ENCODE peak calls at places on chromosome 15, in six cellular contexts. J is nucleus accumbens, M is nephron progenitor cell, N is aorta, U is GM04503, Z is C1 segment of cervical spinal cord. I is an unnamed sample.

GRCh38 chr15:77014137-77015081 is 19.5 kb downstream of the PSTPIP1 start:
- DNase-seq in J (no peak), M (no peak), N (peak), U (no peak), Z (no peak), I (no peak)

GRCh38 chr15:91408476-91409076 is 308.5 kb downstream of the SV2B start:
- DNase-seq in J (no peak), M (no peak), N (no peak), U (no peak), Z (no peak), I (no peak)

GRCh38 chr15:39594764-39595620 is 14.1 kb downstream of the THBS1 start:
- DNase-seq in J (no peak), M (no peak), N (no peak), U (no peak), Z (no peak), I (no peak)

GRCh38 chr15:74262635-74263034 is 26.5 kb downstream of the CCDC33 start:
- DNase-seq in J (no peak), M (no peak), N (no peak), U (no peak), Z (no peak), I (no peak)

GRCh38 chr15:71804226-71804625 is 6.1 kb upstream of the NR2E3 start:
- DNase-seq in J (no peak), M (no peak), N (no peak), U (no peak), Z (no peak), I (no peak)

GRCh38 chr15:90646662-90647305 is 70.4 kb upstream of the BLM start:
- DNase-seq in J (no peak), M (no peak), N (no peak), U (no peak), Z (no peak), I (no peak)

GRCh38 chr15:34853001-34853758 is 57.8 kb upstream of the ACTC1 start:
- DNase-seq in J (no peak), M (no peak), N (no peak), U (no peak), Z (no peak), I (no peak)

GRCh38 chr15:77031376-77032050 is 36.6 kb downstream of the PSTPIP1 start:
- DNase-seq in J (no peak), M (no peak), N (peak), U (no peak), Z (no peak), I (no peak)

GRCh38 chr15:27675571-27675970 is 423.5 kb downstream of the OCA2 start:
- DNase-seq in J (no peak), M (no peak), N (no peak), U (no peak), Z (no peak), I (no peak)

GRCh38 chr15:56346414-56346813 is 18.8 kb upstream of the TEX9 start:
- DNase-seq in J (no peak), M (no peak), N (no peak), U (no peak), Z (no peak), I (no peak)

GRCh38 chr15:32033186-32033890 is 3.0 kb downstream of the CHRNA7 start:
- DNase-seq in J (no peak), M (no peak), N (no peak), U (no peak), Z (no peak), I (no peak)

GRCh38 chr15:23083115-23083514 is 43.7 kb upstream of the TUBGCP5 start:
- DNase-seq in J (no peak), M (no peak), N (no peak), U (no peak), Z (no peak), I (no peak)

GRCh38 chr15:49987198-49987785 is 131.7 kb downstream of the ATP8B4 start:
- DNase-seq in J (no peak), M (no peak), N (no peak), U (peak), Z (no peak), I (no peak)

GRCh38 chr15:76340198-76340801 is 3.7 kb downstream of the ISL2 start:
- DNase-seq in J (no peak), M (peak), N (peak), U (no peak), Z (no peak), I (no peak)

GRCh38 chr15:101625980-101626379 is 26.2 kb downstream of the TM2D3 start:
- DNase-seq in J (no peak), M (no peak), N (no peak), U (no peak), Z (no peak), I (no peak)

GRCh38 chr15:81758789-81759188 is 287.0 kb downstream of the MEX3B start:
- DNase-seq in J (no peak), M (no peak), N (no peak), U (no peak), Z (no peak), I (no peak)

GRCh38 chr15:40314723-40315276 is 7.1 kb upstream of the PLCB2 start:
- DNase-seq in J (no peak), M (no peak), N (peak), U (peak), Z (no peak), I (no peak)

GRCh38 chr15:43762824-43763223 is 13.9 kb downstream of the ELL3 start:
- DNase-seq in J (no peak), M (no peak), N (no peak), U (no peak), Z (no peak), I (no peak)

GRCh38 chr15:42621386-42621785 is 46.0 kb downstream of the STARD9 start:
- DNase-seq in J (no peak), M (no peak), N (no peak), U (no peak), Z (no peak), I (no peak)

GRCh38 chr15:36401586-36401966 is 177.8 kb upstream of the CDIN1 start:
- DNase-seq in J (no peak), M (no peak), N (no peak), U (no peak), Z (no peak), I (no peak)

GRCh38 chr15:77474310-77474986 is 53.8 kb downstream of the HMG20A start:
- DNase-seq in J (no peak), M (no peak), N (no peak), U (no peak), Z (no peak), I (no peak)

GRCh38 chr15:64856429-64857145 is 14.9 kb downstream of the PLEKHO2 start:
- DNase-seq in J (peak), M (peak), N (peak), U (no peak), Z (peak), I (peak)

GRCh38 chr15:90038639-90039095 is 37.5 kb downstream of the ZNF710 start:
- DNase-seq in J (no peak), M (no peak), N (no peak), U (no peak), Z (no peak), I (no peak)

GRCh38 chr15:68700395-68701123 is 120.1 kb downstream of the ANP32A start:
- DNase-seq in J (peak), M (peak), N (peak), U (peak), Z (peak), I (peak)

GRCh38 chr15:40241305-40242215 is 2.7 kb downstream of the PAK6 start:
- DNase-seq in J (no peak), M (no peak), N (peak), U (no peak), Z (no peak), I (no peak)

GRCh38 chr15:81002254-81003022 is 1.7 kb downstream of the TLNRD1 start:
- DNase-seq in J (no peak), M (no peak), N (peak), U (no peak), Z (no peak), I (no peak)

GRCh38 chr15:70160267-70160666 is 62.5 kb upstream of the TLE3 start:
- DNase-seq in J (no peak), M (no peak), N (no peak), U (no peak), Z (no peak), I (no peak)

GRCh38 chr15:31302778-31303433 is 23.7 kb upstream of the KLF13 start:
- DNase-seq in J (no peak), M (no peak), N (no peak), U (no peak), Z (no peak), I (no peak)

GRCh38 chr15:78216276-78217229 is 17.8 kb downstream of the ACSBG1 start:
- DNase-seq in J (no peak), M (no peak), N (no peak), U (no peak), Z (peak), I (peak)

GRCh38 chr15:93523490-93523889 is 434.5 kb upstream of the RGMA start:
- DNase-seq in J (no peak), M (no peak), N (no peak), U (peak), Z (no peak), I (no peak)

GRCh38 chr15:55649058-55649423 is 60.9 kb upstream of the PYGO1 start:
- DNase-seq in J (no peak), M (no peak), N (no peak), U (peak), Z (no peak), I (no peak)

GRCh38 chr15:48380183-48380582 is 49.0 kb downstream of the DUT start:
- DNase-seq in J (no peak), M (no peak), N (no peak), U (no peak), Z (no peak), I (no peak)